ENCODE peak calls at places on chromosome 5, in eight cellular contexts. G is GM23338, Q is GM12892, W is K562, D is HCT116, A is spleen, T is HL-60, Z is stomach. V is an unnamed sample.

GRCh38 chr5:178765753-178766300 is 35.4 kb upstream of the ZNF354A start:
- DNase-seq in G (no peak), Q (no peak), W (no peak), D (no peak), A (no peak), T (no peak), Z (peak; percentile 11), V (no peak)

GRCh38 chr5:33441241-33441844 is 578 bp downstream of the TARS1 start:
- DNase-seq in G (peak; percentile 74), Q (no peak), W (peak; percentile 92), D (peak; percentile 23), A (no peak), T (peak; percentile 68), Z (no peak), V (peak; percentile 17)

GRCh38 chr5:154811239-154811638 is 39.2 kb downstream of the FAXDC2 start:
- DNase-seq in G (no peak), Q (no peak), W (no peak), D (no peak), A (no peak), T (no peak), Z (no peak), V (no peak)

GRCh38 chr5:28576022-28576421 is 1537.6 kb upstream of the CDH9 start:
- DNase-seq in G (peak; percentile 66), Q (no peak), W (no peak), D (no peak), A (no peak), T (no peak), Z (no peak), V (no peak)

GRCh38 chr5:143390941-143391340 is 12.5 kb downstream of the NR3C1 start:
- DNase-seq in G (no peak), Q (no peak), W (no peak), D (no peak), A (no peak), T (no peak), Z (no peak), V (no peak)

GRCh38 chr5:143547342-143547741 is 143.9 kb upstream of the NR3C1 start:
- DNase-seq in G (no peak), Q (no peak), W (no peak), D (no peak), A (no peak), T (no peak), Z (no peak), V (no peak)

GRCh38 chr5:157352756-157353340 is 86.9 kb downstream of the CYFIP2 start:
- DNase-seq in G (no peak), Q (no peak), W (no peak), D (no peak), A (no peak), T (no peak), Z (no peak), V (no peak)

GRCh38 chr5:51053361-51053760 is 329.9 kb upstream of the ISL1 start:
- DNase-seq in G (no peak), Q (no peak), W (no peak), D (no peak), A (no peak), T (no peak), Z (no peak), V (no peak)

GRCh38 chr5:172868924-172869565 is 35.0 kb downstream of the ERGIC1 start:
- DNase-seq in G (no peak), Q (no peak), W (peak; percentile 44), D (peak; percentile 21), A (peak; percentile 64), T (no peak), Z (peak; percentile 72), V (peak; percentile 39)

GRCh38 chr5:34411470-34412346 is 244.4 kb upstream of the RAI14 start:
- DNase-seq in G (peak; percentile 87), Q (no peak), W (no peak), D (no peak), A (no peak), T (no peak), Z (no peak), V (no peak)

GRCh38 chr5:79240561-79240960 is 4.6 kb downstream of the JMY start:
- DNase-seq in G (no peak), Q (no peak), W (no peak), D (no peak), A (no peak), T (no peak), Z (no peak), V (no peak)

GRCh38 chr5:158170060-158170459 is 311.1 kb upstream of the CLINT1 start:
- DNase-seq in G (no peak), Q (no peak), W (no peak), D (no peak), A (no peak), T (no peak), Z (peak; percentile 43), V (no peak)

GRCh38 chr5:75465480-75465879 is 45.9 kb downstream of the CERT1 start:
- DNase-seq in G (no peak), Q (no peak), W (no peak), D (no peak), A (no peak), T (no peak), Z (no peak), V (no peak)

GRCh38 chr5:113109344-113109743 is 132.7 kb downstream of the DCP2 start:
- DNase-seq in G (no peak), Q (no peak), W (no peak), D (no peak), A (no peak), T (no peak), Z (no peak), V (no peak)

GRCh38 chr5:113114559-113114958 is 138.0 kb downstream of the DCP2 start:
- DNase-seq in G (no peak), Q (no peak), W (no peak), D (no peak), A (no peak), T (no peak), Z (no peak), V (no peak)

GRCh38 chr5:113110117-113110516 is 133.5 kb downstream of the DCP2 start:
- DNase-seq in G (no peak), Q (no peak), W (no peak), D (no peak), A (no peak), T (no peak), Z (no peak), V (no peak)

GRCh38 chr5:113115061-113115460 is 138.5 kb downstream of the DCP2 start:
- DNase-seq in G (no peak), Q (no peak), W (no peak), D (no peak), A (no peak), T (no peak), Z (no peak), V (no peak)

GRCh38 chr5:113112435-113112834 is 135.8 kb downstream of the DCP2 start:
- DNase-seq in G (no peak), Q (no peak), W (no peak), D (no peak), A (no peak), T (no peak), Z (no peak), V (no peak)
- TF ChIP-seq POLR2AphosphoS5 in G (no peak), Q (no peak), W (no peak), D (no peak), A (no peak), T (no peak), Z (no peak), V (no peak)

GRCh38 chr5:134526483-134527155 is 1.1 kb downstream of the JADE2 start:
- DNase-seq in G (peak; percentile 92), Q (peak; percentile 68), W (peak; percentile 87), D (peak; percentile 84), A (peak; percentile 94), T (peak; percentile 63), Z (peak; percentile 82), V (peak; percentile 86)

GRCh38 chr5:134523543-134524136 is 1.8 kb upstream of the JADE2 start:
- DNase-seq in G (no peak), Q (no peak), W (no peak), D (no peak), A (no peak), T (no peak), Z (no peak), V (no peak)

GRCh38 chr5:134524826-134525686 is at the start of gene JADE2:
- DNase-seq in G (peak; percentile 80), Q (peak; percentile 72), W (peak; percentile 66), D (no peak), A (peak; percentile 96), T (peak; percentile 51), Z (peak; percentile 75), V (peak; percentile 86)

GRCh38 chr5:134525687-134526482 is 415 bp downstream of the JADE2 start:
- DNase-seq in G (peak; percentile 75), Q (peak; percentile 52), W (peak; percentile 81), D (no peak), A (peak; percentile 92), T (peak; percentile 69), Z (peak; percentile 71), V (peak; percentile 88)

GRCh38 chr5:134524219-134524825 is 1.1 kb upstream of the JADE2 start:
- DNase-seq in G (peak; percentile 97), Q (peak; percentile 58), W (peak; percentile 81), D (no peak), A (peak; percentile 94), T (peak; percentile 67), Z (peak; percentile 90), V (peak; percentile 78)
- TF ChIP-seq POLR2AphosphoS5 in G (peak; percentile 74), Q (no peak), W (peak; percentile 46), D (peak; percentile 84), A (peak; percentile 90), T (no peak), Z (peak; percentile 84), V (peak; percentile 73)

GRCh38 chr5:53109436-53110127 is at the start of gene MOCS2:
- DNase-seq in G (peak; percentile 91), Q (peak; percentile 88), W (peak; percentile 95), D (peak; percentile 70), A (peak; percentile 97), T (peak; percentile 88), Z (peak; percentile 94), V (peak; percentile 98)
- TF ChIP-seq POLR2AphosphoS5 in G (peak; percentile 94), Q (peak; percentile 82), W (peak; percentile 72), D (peak; percentile 97), A (peak; percentile 94), T (peak; percentile 72), Z (peak; percentile 58), V (peak; percentile 93)

GRCh38 chr5:107687404-107687803 is 16.7 kb upstream of the EFNA5 start:
- DNase-seq in G (no peak), Q (no peak), W (no peak), D (no peak), A (no peak), T (no peak), Z (no peak), V (no peak)

GRCh38 chr5:107687937-107688336 is 17.2 kb upstream of the EFNA5 start:
- DNase-seq in G (no peak), Q (no peak), W (no peak), D (no peak), A (no peak), T (no peak), Z (no peak), V (no peak)

GRCh38 chr5:107680099-107680498 is 9.4 kb upstream of the EFNA5 start:
- DNase-seq in G (no peak), Q (no peak), W (no peak), D (no peak), A (no peak), T (no peak), Z (no peak), V (no peak)

GRCh38 chr5:107680799-107681198 is 10.1 kb upstream of the EFNA5 start:
- DNase-seq in G (no peak), Q (no peak), W (no peak), D (no peak), A (no peak), T (no peak), Z (no peak), V (no peak)

DNA sequence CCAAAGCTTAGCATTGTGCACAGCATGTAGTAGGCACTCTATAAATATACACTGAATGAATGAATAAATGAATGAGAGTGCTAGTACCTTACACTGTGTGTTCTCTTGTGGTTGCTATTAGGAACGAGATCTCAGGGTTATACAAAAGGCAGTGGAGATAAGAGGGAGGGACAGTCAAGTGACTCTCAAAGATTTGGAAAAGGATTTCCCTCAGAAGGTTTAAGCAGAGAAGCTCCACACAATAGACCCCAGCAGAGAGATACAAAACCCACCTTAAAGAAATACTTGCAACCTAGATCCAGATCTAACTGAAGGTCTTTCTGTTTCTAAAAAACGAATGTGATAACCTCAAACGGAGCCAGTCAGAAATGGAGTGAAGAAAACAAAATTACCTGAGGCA is 11.8 kb upstream of the EFNA5 start:
- DNase-seq in G (no peak), Q (no peak), W (no peak), D (no peak), A (no peak), T (no peak), Z (no peak), V (no peak)
- TF ChIP-seq POLR2AphosphoS5 in G (no peak), Q (no peak), W (no peak), D (no peak), A (no peak), T (no peak), Z (no peak), V (no peak)

V was measured in SK-N-SH.